ENCODE peak calls at places on chromosomes 3 and 15, in eight cellular contexts. R is colonic mucosa; A is NB4; X is endothelial cell; V is stimulated activated CD8-positive, alpha-beta memory T cell treated with anti-CD3 and anti-CD28 coated beads, Interleukin-12 subunit alpha, Interleukin-12 subunit beta, amount 100 ng/mL, for 4 hours; K is activated T-helper 1 cell treated with anti-CD3 and anti-CD28 coated beads, Interleukin-12 subunit alpha, Interleukin-12 subunit beta, Interleukin-2, Interleukin-4 antibody, amounts not matched to agents 30 ng/mL and 10 ng/mL and 1 ng/mL, durations not matched to agents 14 hours and 24 hours and 36 hours; T is islet precursor cell; Y is hypothalamus. O is an unnamed sample.

GRCh38 chr3:112759681-112760080 is 87.0 kb downstream of the CD200R1L start:
- DNase-seq in X (no peak), R (no peak), A (no peak), K (no peak), T (no peak), Y (no peak), V (no peak), O (no peak)

GRCh38 chr3:36993326-36994283 is at the start of gene MLH1:
- DNase-seq in K (peak; percentile 99), X (peak; percentile 98), V (peak; percentile 96), A (peak; percentile 92), R (peak; percentile 100), Y (no peak), T (peak; percentile 94), O (peak; percentile 98)

GRCh38 chr3:36969540-36970432 is 23.1 kb downstream of the EPM2AIP1 start:
- DNase-seq in A (peak; percentile 71), X (peak; percentile 18), T (peak; percentile 97), K (no peak), Y (peak; percentile 4), V (no peak), R (no peak), O (no peak)

GRCh38 chr3:117141821-117142220 is 432.2 kb downstream of the TUSC7 start:
- DNase-seq in K (no peak), R (no peak), X (no peak), V (no peak), T (no peak), A (no peak), Y (no peak), O (no peak)

GRCh38 chr15:92077353-92078080 is 224.0 kb downstream of the SLCO3A1 start:
- DNase-seq in R (peak; percentile 78), Y (peak; percentile 19), T (peak; percentile 88), K (peak; percentile 41), A (peak; percentile 80), V (peak; percentile 17), X (peak; percentile 79), O (no peak)

GRCh38 chr3:194132465-194133358 is 3.2 kb upstream of the HES1 start:
- DNase-seq in Y (no peak), A (no peak), X (no peak), V (no peak), T (peak; percentile 68), R (no peak), K (no peak), O (no peak)

GRCh38 chr3:138124689-138125420 is 7.3 kb downstream of the A4GNT start:
- DNase-seq in R (no peak), X (no peak), K (no peak), T (no peak), V (no peak), Y (no peak), A (peak; percentile 68), O (no peak)

GRCh38 chr3:179166561-179167201 is 18.5 kb downstream of the PIK3CA start:
- DNase-seq in K (no peak), V (no peak), A (no peak), X (no peak), R (no peak), T (no peak), Y (no peak), O (no peak)

GRCh38 chr3:87088366-87088983 is 97.5 kb upstream of the VGLL3 start:
- DNase-seq in Y (no peak), K (no peak), A (no peak), R (no peak), V (no peak), X (peak; percentile 4), T (no peak), O (no peak)

GRCh38 chr3:41323860-41324259 is 124.6 kb downstream of the CTNNB1 start:
- DNase-seq in T (no peak), X (no peak), A (no peak), Y (no peak), R (no peak), K (no peak), V (no peak), O (no peak)

GRCh38 chr3:150349314-150350097 is 58.6 kb upstream of the TSC22D2 start:
- DNase-seq in Y (peak; percentile 20), A (no peak), K (no peak), T (no peak), V (no peak), R (no peak), X (no peak), O (no peak)

O was measured in SK-N-MC.